ENCODE peak calls at places on chromosomes 7 and 10, in seven cellular contexts. A, P, W, J, M, Q and C are unnamed samples.

GRCh38 chr7:143325215-143325614 is 9.3 kb downstream of the CLCN1 start:
- DNase-seq in A (no peak), P (no peak), W (peak; percentile 78), J (no peak), M (no peak), Q (no peak), C (no peak)

GRCh38 chr7:47762746-47763062 is 180.8 kb upstream of the TNS3 start:
- DNase-seq in A (no peak), P (no peak), W (no peak), J (no peak), M (no peak), Q (no peak), C (no peak)

GRCh38 chr7:84216477-84216876 is 21.9 kb upstream of the SEMA3A start:
- DNase-seq in A (no peak), P (no peak), W (peak; percentile 64), J (no peak), M (no peak), Q (no peak), C (no peak)

GRCh38 chr10:34655286-34656170 is 159.6 kb downstream of the PARD3 start:
- DNase-seq in A (no peak), P (no peak), W (peak; percentile 75), J (peak; percentile 38), M (peak; percentile 78), Q (peak; percentile 58), C (peak; percentile 74)

GRCh38 chr7:50509459-50509858 is 55.7 kb downstream of the DDC start:
- DNase-seq in A (no peak), P (no peak), W (no peak), J (no peak), M (peak; percentile 8), Q (no peak), C (no peak)

GRCh38 chr7:1544178-1544895 is 11.7 kb downstream of the TMEM184A start:
- DNase-seq in A (no peak), P (no peak), W (no peak), J (no peak), M (peak; percentile 74), Q (no peak), C (no peak)

GRCh38 chr10:129843702-129844101 is 120.4 kb downstream of the EBF3 start:
- DNase-seq in A (no peak), P (no peak), W (no peak), J (no peak), M (no peak), Q (no peak), C (no peak)

GRCh38 chr10:44383749-44384600 is 922 bp downstream of the CXCL12 start:
- DNase-seq in A (peak; percentile 53), P (no peak), W (peak; percentile 54), J (peak; percentile 30), M (peak; percentile 37), Q (no peak), C (no peak)

GRCh38 chr7:125661677-125662076 is 732.1 kb upstream of the POT1 start:
- DNase-seq in A (no peak), P (no peak), W (no peak), J (no peak), M (no peak), Q (no peak), C (no peak)

GRCh38 chr7:20307901-20308300 is 22.8 kb upstream of the ITGB8 start:
- DNase-seq in A (no peak), P (no peak), W (no peak), J (no peak), M (no peak), Q (no peak), C (no peak)

GRCh38 chr10:103451091-103451801 is 924 bp downstream of the CALHM2 start:
- DNase-seq in A (peak; percentile 75), P (peak; percentile 30), W (no peak), J (peak; percentile 79), M (peak; percentile 25), Q (peak; percentile 64), C (peak; percentile 52)

GRCh38 chr10:1374501-1374900 is 318.3 kb downstream of the WDR37 start:
- DNase-seq in A (no peak), P (no peak), W (no peak), J (no peak), M (no peak), Q (no peak), C (no peak)

GRCh38 chr10:1373287-1373686 is 317.1 kb downstream of the WDR37 start:
- DNase-seq in A (no peak), P (no peak), W (no peak), J (no peak), M (no peak), Q (no peak), C (no peak)

GRCh38 chr10:1369665-1370064 is 313.5 kb downstream of the WDR37 start:
- DNase-seq in A (no peak), P (no peak), W (no peak), J (no peak), M (no peak), Q (no peak), C (no peak)

GRCh38 chr10:1370298-1370697 is 314.1 kb downstream of the WDR37 start:
- DNase-seq in A (no peak), P (no peak), W (no peak), J (no peak), M (no peak), Q (no peak), C (no peak)

DNA sequence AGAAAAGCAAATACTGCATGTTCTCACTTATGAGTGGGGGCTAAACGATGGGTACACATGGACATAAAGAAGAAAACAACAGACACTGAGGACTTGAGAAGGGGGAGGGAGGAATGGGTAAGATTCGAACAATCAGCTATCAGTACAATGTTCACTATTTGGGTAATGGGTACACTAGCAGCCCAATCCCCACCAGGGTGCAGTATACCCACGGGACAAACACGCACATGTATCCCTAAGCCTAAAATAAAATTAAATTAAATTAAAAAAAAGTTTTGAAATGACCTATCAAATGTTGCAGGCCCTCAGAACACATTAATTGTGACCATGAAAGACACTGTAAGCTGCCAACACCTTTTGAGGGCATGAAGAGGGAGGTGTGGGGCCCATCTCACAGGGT is 316.0 kb downstream of the WDR37 start:
- DNase-seq in A (no peak), P (no peak), W (no peak), J (no peak), M (no peak), Q (no peak), C (no peak)
- TF ChIP-seq CTCF in A (no peak), P (no peak), W (no peak), J (no peak), M (no peak), Q (no peak), C (no peak)

GRCh38 chr7:30751257-30751650 is 681 bp upstream of the INMT start:
- DNase-seq in A (no peak), P (no peak), W (no peak), J (no peak), M (no peak), Q (no peak), C (no peak)

GRCh38 chr7:30752484-30752883 is 549 bp downstream of the INMT start:
- DNase-seq in A (no peak), P (no peak), W (no peak), J (no peak), M (no peak), Q (no peak), C (no peak)

GRCh38 chr7:30750574-30751256 is 1.2 kb upstream of the INMT start:
- DNase-seq in A (no peak), P (peak; percentile 44), W (peak; percentile 92), J (peak; percentile 42), M (no peak), Q (no peak), C (peak; percentile 54)

GRCh38 chr7:30752979-30753378 is 1.0 kb downstream of the INMT start:
- DNase-seq in A (peak; percentile 73), P (peak; percentile 39), W (no peak), J (peak; percentile 82), M (no peak), Q (no peak), C (peak; percentile 87)

DNA sequence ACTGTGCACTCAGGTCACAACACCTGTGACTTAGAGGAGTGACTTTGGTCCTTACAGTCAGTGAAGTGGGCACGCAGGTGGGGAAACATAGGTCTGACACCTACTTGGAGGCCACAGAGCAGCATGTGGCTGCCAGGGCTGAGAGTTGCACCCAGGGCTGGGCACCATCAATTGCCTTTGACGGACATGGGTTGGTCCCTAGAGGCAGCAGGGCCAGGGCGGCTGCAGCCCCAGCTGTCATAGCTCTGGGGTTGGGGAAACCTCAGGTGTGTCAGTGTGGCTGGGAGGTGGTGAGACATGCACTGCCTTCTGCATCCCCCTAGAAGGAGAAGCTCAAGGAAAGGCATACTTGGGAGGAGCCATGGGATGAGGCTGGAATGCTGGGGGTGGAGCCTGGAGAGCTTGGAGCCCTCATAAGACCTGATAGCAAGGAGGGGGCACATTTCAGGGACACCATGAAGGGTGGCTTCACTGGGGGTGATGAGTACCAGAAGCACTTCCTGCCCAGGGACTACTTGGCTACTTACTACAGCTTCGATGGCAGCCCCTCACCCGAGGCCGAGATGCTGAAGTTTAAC is at the start of gene INMT:
- DNase-seq in A (no peak), P (no peak), W (no peak), J (no peak), M (no peak), Q (no peak), C (peak; percentile 55)
- TF ChIP-seq POLR2A in A (no peak), P (no peak), W (no peak), J (no peak), M (no peak), Q (no peak), C (no peak)

DNA sequence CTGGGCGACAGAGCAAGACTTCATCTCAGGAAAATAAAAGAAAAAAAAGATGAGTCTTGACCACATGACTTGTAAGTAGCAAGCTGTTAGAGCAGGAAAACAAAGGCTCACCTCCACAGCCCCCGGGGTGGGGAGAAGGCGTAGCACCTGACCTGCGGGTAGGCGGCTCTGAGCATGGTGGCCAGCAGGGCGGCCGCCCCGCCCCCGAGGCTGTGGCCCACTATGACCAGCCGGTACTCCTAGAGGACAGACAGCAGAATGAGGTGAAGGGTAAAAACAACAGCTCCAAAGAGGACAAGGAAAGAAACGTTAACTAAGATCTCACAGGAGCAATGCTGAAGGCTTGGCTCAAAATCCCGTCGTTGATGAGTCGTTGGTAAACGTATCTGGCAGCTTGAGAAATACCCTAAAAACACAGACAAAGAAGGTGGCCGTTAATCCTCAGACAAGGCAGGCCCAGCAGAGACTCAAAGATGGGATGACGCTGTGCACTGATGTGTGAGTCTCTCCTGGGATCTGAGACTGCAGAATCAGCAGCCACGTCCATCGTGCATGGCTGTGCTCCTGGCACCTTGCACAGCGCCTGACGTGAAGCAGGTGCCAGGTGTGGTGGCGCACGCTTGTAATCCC is 31.1 kb downstream of the DAGLB start:
- DNase-seq in A (no peak), P (no peak), W (peak; percentile 50), J (no peak), M (peak; percentile 38), Q (no peak), C (no peak)
- TF ChIP-seq CTCF in A (no peak), P (no peak), W (no peak), J (no peak), M (no peak), Q (no peak), C (no peak)

DNA sequence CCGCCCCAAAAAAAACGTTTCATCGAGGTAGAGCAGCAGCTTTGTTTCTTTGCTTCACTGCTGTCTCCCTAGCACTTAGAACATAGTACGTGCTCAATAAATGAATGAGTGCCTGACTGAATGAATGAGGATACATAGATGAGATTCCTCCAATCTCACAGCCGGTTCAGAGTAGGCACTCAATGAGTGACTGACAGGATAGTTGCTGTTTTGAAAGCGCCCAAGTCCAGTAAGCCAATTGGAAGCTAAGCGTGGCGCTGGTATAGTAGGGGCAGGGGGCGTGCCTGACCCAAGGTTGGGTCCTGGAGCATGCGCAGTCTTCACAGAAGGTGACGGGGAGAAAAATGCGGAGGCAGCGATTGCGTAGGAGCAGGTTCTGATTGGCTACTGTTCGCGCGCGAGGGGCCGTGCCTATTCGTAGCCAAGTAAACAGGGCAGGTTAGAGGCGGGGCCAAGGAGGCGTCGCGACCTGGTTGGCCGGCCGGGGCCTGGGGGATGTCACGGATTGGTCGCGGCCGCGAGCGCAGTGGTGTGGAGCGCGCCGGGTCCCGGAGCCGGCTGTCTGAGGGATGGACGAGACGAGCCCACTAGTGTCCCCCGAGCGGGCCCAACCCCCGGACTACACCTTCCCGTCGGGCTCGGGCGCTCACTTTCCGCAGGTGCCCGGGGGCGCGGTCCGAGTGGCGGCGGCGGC is at the start of gene PI4K2A:
- DNase-seq in A (peak; percentile 97), P (peak; percentile 99), W (peak; percentile 99), J (peak; percentile 99), M (peak; percentile 99), Q (peak; percentile 99), C (peak; percentile 98)
- TF ChIP-seq POLR2A in A (peak; percentile 72), P (peak; percentile 77), W (peak; percentile 87), J (peak; percentile 91), M (peak; percentile 45), Q (no peak), C (peak; percentile 90)